ENCODE peak calls at places on chromosomes 2 and 18, in ten cellular contexts. C is NCI-H1092 treated with DMSO at 0.1 percent for 48 hours; R is SW 1271; T is head of caudate nucleus; N is frontal cortex; D is HS-27A; A is posterior vena cava; W is nucleus accumbens; L is A549; H is stimulated activated CD8-positive, alpha-beta memory T cell treated with anti-CD3 and anti-CD28 coated beads, Interleukin-15, amount 100 ng/mL, for 1 hour. I is an unnamed sample.

GRCh38 chr18:71398530-71398929 is 1109.7 kb downstream of the SOCS6 start:
- DNase-seq in C (peak; percentile 82), R (no peak), T (peak; percentile 39), N (no peak), D (no peak), A (no peak), W (peak; percentile 66), L (peak; percentile 3), H (no peak), I (peak; percentile 79)

GRCh38 chr2:46229134-46230063 is 67.8 kb upstream of the EPAS1 start:
- DNase-seq in C (no peak), R (no peak), T (no peak), N (no peak), D (no peak), A (no peak), W (no peak), L (peak; percentile 93), H (no peak), I (no peak)

GRCh38 chr2:45353879-45354278 is 257.2 kb downstream of the SRBD1 start:
- DNase-seq in C (no peak), R (no peak), T (no peak), N (no peak), D (peak; percentile 95), A (no peak), W (no peak), L (peak; percentile 69), H (no peak), I (no peak)

GRCh38 chr18:9428301-9428706 is 47.0 kb upstream of the RALBP1 start:
- DNase-seq in C (peak; percentile 17), R (no peak), T (no peak), N (no peak), D (no peak), A (no peak), W (no peak), L (no peak), H (no peak), I (no peak)

GRCh38 chr18:64037812-64038414 is 68.0 kb downstream of the SERPINB8 start:
- DNase-seq in C (peak; percentile 69), R (no peak), T (no peak), N (no peak), D (no peak), A (no peak), W (no peak), L (peak; percentile 19), H (no peak), I (peak; percentile 30)

GRCh38 chr18:9647496-9648323 is 33.4 kb upstream of the PPP4R1 start:
- DNase-seq in C (no peak), R (no peak), T (no peak), N (no peak), D (no peak), A (no peak), W (no peak), L (peak; percentile 79), H (no peak), I (no peak)

GRCh38 chr2:15827001-15827400 is 113.3 kb upstream of the MYCN start:
- DNase-seq in C (no peak), R (no peak), T (no peak), N (no peak), D (no peak), A (no peak), W (no peak), L (no peak), H (no peak), I (no peak)

GRCh38 chr2:96197541-96198255 is 10.9 kb downstream of the STARD7 start:
- DNase-seq in C (no peak), R (no peak), T (no peak), N (no peak), D (no peak), A (no peak), W (no peak), L (no peak), H (no peak), I (no peak)

GRCh38 chr2:227010433-227010832 is 153.6 kb downstream of the COL4A4 start:
- DNase-seq in C (no peak), R (no peak), T (no peak), N (no peak), D (no peak), A (no peak), W (no peak), L (no peak), H (no peak), I (no peak)

GRCh38 chr2:37858197-37858711 is 66.8 kb upstream of the RMDN2 start:
- DNase-seq in C (no peak), R (no peak), T (no peak), N (no peak), D (peak; percentile 58), A (no peak), W (no peak), L (peak; percentile 19), H (no peak), I (no peak)

GRCh38 chr18:73235491-73235890 is 367.7 kb upstream of the NETO1 start:
- DNase-seq in C (no peak), R (peak; percentile 76), T (no peak), N (no peak), D (no peak), A (no peak), W (no peak), L (peak; percentile 30), H (no peak), I (no peak)

GRCh38 chr2:120189189-120189588 is 34.0 kb downstream of the TMEM185B start:
- DNase-seq in C (no peak), R (no peak), T (no peak), N (no peak), D (no peak), A (no peak), W (no peak), L (no peak), H (no peak), I (no peak)

GRCh38 chr2:126656311-126657145 is 570 bp downstream of the GYPC start:
- DNase-seq in C (no peak), R (no peak), T (no peak), N (peak; percentile 44), D (peak; percentile 35), A (peak; percentile 85), W (peak; percentile 5), L (no peak), H (no peak), I (no peak)

I was measured in globus pallidus.